ENCODE peak calls at places on chromosomes 13 and 19, in seven cellular contexts. J, U, B, V, Z, Q and N are unnamed samples.

GRCh38 chr19:38003427-38004099 is 96.6 kb downstream of the SIPA1L3 start:
- DNase-seq in J (peak), Z (peak), B (no peak), V (peak), U (peak), Q (peak), N (no peak)

GRCh38 chr19:40055832-40056504 is at the start of gene ZNF780B:
- DNase-seq in U (peak), Z (peak), J (peak), Q (peak), B (peak), V (peak), N (peak)

GRCh38 chr19:996051-996838 is 4.0 kb upstream of the GRIN3B start:
- DNase-seq in U (no peak), B (peak), J (no peak), Z (peak), Q (peak), V (peak), N (peak)

GRCh38 chr19:31537136-31537535 is 187.9 kb upstream of the TSHZ3 start:
- DNase-seq in V (no peak), Z (no peak), U (no peak), J (no peak), Q (no peak), B (no peak), N (no peak)

GRCh38 chr13:77543711-77544110 is 8.2 kb downstream of the SCEL start:
- DNase-seq in Q (no peak), V (no peak), U (no peak), B (no peak), Z (no peak), J (no peak), N (no peak)

GRCh38 chr13:44030615-44031014 is 150.9 kb downstream of the LACC1 start:
- DNase-seq in J (no peak), B (no peak), Z (no peak), U (no peak), Q (no peak), V (no peak), N (no peak)

GRCh38 chr19:35253316-35254286 is 4.8 kb downstream of the LSR start:
- DNase-seq in J (no peak), B (no peak), U (peak), Q (no peak), Z (no peak), V (peak), N (no peak)

GRCh38 chr13:92833071-92833470 is 393.5 kb upstream of the GPC6 start:
- DNase-seq in Q (no peak), Z (peak), U (no peak), J (no peak), V (no peak), B (no peak), N (no peak)

GRCh38 chr13:77028202-77028601 is 1.2 kb upstream of the FBXL3 start:
- DNase-seq in V (no peak), B (no peak), U (no peak), J (no peak), Z (no peak), Q (no peak), N (no peak)

GRCh38 chr13:57843555-57843954 is 212.0 kb downstream of the PCDH17 start:
- DNase-seq in Q (no peak), U (no peak), B (no peak), J (no peak), Z (no peak), V (no peak), N (no peak)

GRCh38 chr13:75621147-75621546 is 15.0 kb upstream of the LMO7 start:
- DNase-seq in J (no peak), U (no peak), Q (no peak), Z (peak), V (no peak), B (no peak), N (no peak)

GRCh38 chr13:113973218-113974164 is at the start of gene C13orf46:
- DNase-seq in J (no peak), V (no peak), U (no peak), Z (no peak), Q (no peak), B (no peak), N (no peak)

GRCh38 chr13:78382481-78382880 is 220.9 kb downstream of the POU4F1 start:
- DNase-seq in B (no peak), Z (no peak), J (no peak), Q (no peak), U (no peak), V (no peak), N (no peak)

GRCh38 chr19:13100031-13100588 is 2.5 kb downstream of the LYL1 start:
- DNase-seq in V (no peak), J (no peak), Q (no peak), U (no peak), B (peak), Z (no peak), N (no peak)

GRCh38 chr13:39370554-39370953 is 232.4 kb downstream of the LHFPL6 start:
- DNase-seq in Q (no peak), U (no peak), V (no peak), J (no peak), Z (peak), B (no peak), N (no peak)

GRCh38 chr19:10344780-10345179 is 5.4 kb upstream of the ICAM3 start:
- DNase-seq in Z (peak), J (no peak), Q (no peak), V (no peak), U (no peak), B (no peak), N (no peak)

GRCh38 chr19:49214701-49215100 is 57.1 kb downstream of the TRPM4 start:
- DNase-seq in Z (no peak), J (no peak), Q (no peak), B (no peak), V (no peak), U (no peak), N (no peak)

GRCh38 chr19:33410915-33411401 is 37.4 kb downstream of the CEBPG start:
- DNase-seq in J (no peak), Q (no peak), B (no peak), U (no peak), Z (no peak), V (no peak), N (no peak)

GRCh38 chr13:72689181-72689696 is 38.2 kb downstream of the MZT1 start:
- DNase-seq in B (no peak), U (no peak), Z (no peak), Q (no peak), V (no peak), J (no peak), N (no peak)

GRCh38 chr19:11324748-11325389 is 14.6 kb downstream of the RAB3D start:
- DNase-seq in Z (no peak), U (no peak), V (no peak), B (no peak), Q (no peak), J (no peak), N (no peak)

GRCh38 chr13:100182894-100183490 is 94.1 kb downstream of the PCCA start:
- DNase-seq in V (no peak), J (no peak), Q (no peak), B (no peak), U (no peak), Z (no peak), N (no peak)

GRCh38 chr19:10291554-10292205 is 1.9 kb downstream of the ICAM5 start:
- DNase-seq in U (no peak), B (no peak), Q (no peak), Z (peak), V (no peak), J (no peak), N (no peak)

GRCh38 chr13:101474419-101474957 is 22.0 kb downstream of the ITGBL1 start:
- DNase-seq in B (no peak), J (peak), Q (peak), Z (peak), V (peak), U (peak), N (no peak)

GRCh38 chr13:80030491-80030890 is 310.4 kb downstream of the SPRY2 start:
- DNase-seq in Q (peak), U (peak), Z (no peak), J (no peak), V (peak), B (no peak), N (no peak)

GRCh38 chr13:35697281-35697680 is 220.8 kb upstream of the MAB21L1 start:
- DNase-seq in U (no peak), J (no peak), Z (no peak), Q (no peak), V (peak), B (no peak), N (no peak)

GRCh38 chr13:20616059-20616797 is 49.3 kb downstream of the IFT88 start:
- DNase-seq in Q (no peak), V (no peak), B (no peak), J (no peak), Z (peak), U (no peak), N (no peak)

GRCh38 chr13:101785858-101786257 is 333.4 kb downstream of the ITGBL1 start:
- DNase-seq in Z (peak), J (no peak), Q (peak), V (peak), B (no peak), U (peak), N (no peak)

GRCh38 chr19:18940791-18941627 is at the start of gene HOMER3:
- DNase-seq in J (peak), B (peak), V (peak), U (peak), Q (peak), Z (peak), N (peak)

GRCh38 chr19:40717325-40717879 is 490 bp downstream of the ITPKC start:
- DNase-seq in V (no peak), Q (no peak), J (peak), Z (no peak), B (no peak), U (no peak), N (no peak)

GRCh38 chr19:23286477-23286876 is 36.3 kb upstream of the ZNF724 start:
- DNase-seq in B (no peak), J (no peak), U (no peak), Z (no peak), V (peak), Q (peak), N (no peak)

GRCh38 chr19:6218497-6219146 is 61.2 kb downstream of the MLLT1 start:
- DNase-seq in J (peak), Z (peak), U (peak), V (peak), B (peak), Q (peak), N (peak)

DNA sequence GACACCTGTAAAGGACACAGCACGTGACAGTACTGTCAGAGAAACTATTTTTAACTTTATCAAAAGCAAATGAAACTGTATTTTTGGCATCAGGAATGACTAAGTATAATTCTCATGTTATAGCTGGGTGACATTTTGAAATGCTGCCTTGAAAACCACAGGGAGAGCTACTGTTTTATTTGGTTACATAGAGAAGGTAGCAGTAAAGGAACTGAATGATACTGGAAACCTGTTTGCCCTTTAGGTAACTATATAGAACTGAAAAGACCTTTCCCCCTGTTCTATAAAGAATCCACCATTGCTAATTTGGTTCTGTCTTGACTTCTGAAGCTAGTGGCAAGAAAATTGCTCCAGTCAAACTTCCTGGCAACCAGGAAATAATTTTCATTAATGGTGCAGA is 39.1 kb downstream of the MIPEP start:
- DNase-seq in U (no peak), B (no peak), J (no peak), Q (no peak), Z (no peak), V (no peak), N (no peak)
- TF ChIP-seq CTCF in U (no peak), B (no peak), J (no peak), Q (no peak), Z (no peak), V (no peak), N (no peak)

DNA sequence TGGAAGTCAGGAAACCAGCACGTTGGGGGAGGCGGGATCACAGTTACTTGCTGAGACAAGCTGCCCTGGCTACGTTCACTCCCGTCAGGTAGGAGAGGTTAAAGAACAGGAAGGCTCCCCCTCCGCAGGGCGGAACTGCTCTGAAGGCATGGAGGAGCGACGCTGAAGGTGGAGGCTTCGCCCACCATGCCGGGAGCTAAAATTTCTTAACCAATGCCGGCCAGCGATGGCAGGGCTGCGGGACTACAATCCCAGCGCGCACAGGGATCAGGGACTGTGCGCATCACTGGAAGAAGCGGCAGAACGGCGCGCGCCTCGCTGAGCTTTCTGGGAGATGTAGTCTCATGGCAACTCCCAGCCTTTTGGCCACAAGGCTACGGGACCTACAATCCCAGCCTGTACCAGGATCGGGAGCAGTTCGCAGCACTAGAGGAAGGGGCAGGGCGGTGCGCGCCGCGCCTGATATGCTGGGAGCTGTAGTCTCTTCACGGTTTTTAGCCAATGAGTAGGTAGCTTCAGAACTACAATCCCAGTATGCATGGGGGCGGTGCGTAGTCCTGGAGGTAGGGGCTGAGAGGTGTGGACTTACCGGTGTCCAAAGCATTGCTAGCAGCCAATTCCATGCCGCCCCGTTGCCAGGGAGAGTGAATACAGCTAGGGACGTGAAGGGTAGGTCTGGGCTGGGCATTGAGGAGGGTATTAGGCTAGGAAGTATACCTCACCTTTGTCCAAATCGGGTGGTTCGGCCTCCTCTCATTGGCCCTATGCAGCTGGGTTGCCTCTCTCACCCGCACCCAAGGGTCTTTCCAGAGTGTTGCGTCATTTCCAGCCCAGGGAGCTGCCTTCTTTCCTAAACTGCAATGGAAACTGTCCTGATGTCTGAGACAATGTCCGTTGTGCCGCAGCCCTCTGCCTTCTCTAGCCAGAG is 12.8 kb upstream of the ZNF682 start:
- DNase-seq in U (peak), V (peak), B (peak), J (peak), Q (peak), Z (peak), N (peak)
- TF ChIP-seq CTCF in U (no peak), V (peak), B (no peak), J (peak), Q (no peak), Z (no peak), N (no peak)

DNA sequence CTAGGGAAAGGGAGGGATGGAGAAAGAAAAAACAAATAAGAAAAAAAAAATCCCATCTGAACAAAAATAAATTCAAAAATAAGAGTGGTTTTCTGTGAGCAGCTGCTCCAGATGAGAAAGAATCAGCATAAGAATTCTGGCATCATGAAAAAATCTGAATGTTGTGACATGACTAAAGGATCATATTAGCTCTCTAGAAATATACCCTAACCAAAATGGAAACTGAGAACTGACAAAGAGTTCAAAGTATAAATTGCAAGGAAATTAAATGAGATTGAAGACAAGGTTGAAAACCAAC is 579.0 kb downstream of the UQCRFS1 start:
- DNase-seq in U (no peak), Z (no peak), V (no peak), J (no peak), Q (no peak), B (no peak), N (no peak)
- TF ChIP-seq CTCF in U (peak), Z (no peak), V (peak), J (no peak), Q (no peak), B (no peak), N (no peak)

GRCh38 chr19:57280165-57280912 is at the start of gene ZNF460:
- DNase-seq in J (peak), Q (peak), V (peak), Z (peak), B (peak), U (peak), N (peak)

GRCh38 chr19:57280913-57281425 is 684 bp downstream of the ZNF460 start:
- DNase-seq in Q (no peak), V (no peak), U (peak), Z (no peak), B (peak), J (no peak), N (no peak)

GRCh38 chr19:57276430-57276829 is 3.9 kb upstream of the ZNF460 start:
- DNase-seq in B (no peak), Q (no peak), J (no peak), V (no peak), U (no peak), Z (no peak), N (no peak)

GRCh38 chr19:57282011-57282636 is 1.8 kb downstream of the ZNF460 start:
- DNase-seq in Q (no peak), B (no peak), U (no peak), J (no peak), Z (no peak), V (no peak), N (no peak)

GRCh38 chr19:57279418-57280164 is 694 bp upstream of the ZNF460 start:
- DNase-seq in U (peak), Z (peak), B (peak), Q (peak), V (peak), J (peak), N (peak)
- TF ChIP-seq CTCF in U (no peak), Z (peak), B (no peak), Q (peak), V (peak), J (no peak), N (peak)

DNA sequence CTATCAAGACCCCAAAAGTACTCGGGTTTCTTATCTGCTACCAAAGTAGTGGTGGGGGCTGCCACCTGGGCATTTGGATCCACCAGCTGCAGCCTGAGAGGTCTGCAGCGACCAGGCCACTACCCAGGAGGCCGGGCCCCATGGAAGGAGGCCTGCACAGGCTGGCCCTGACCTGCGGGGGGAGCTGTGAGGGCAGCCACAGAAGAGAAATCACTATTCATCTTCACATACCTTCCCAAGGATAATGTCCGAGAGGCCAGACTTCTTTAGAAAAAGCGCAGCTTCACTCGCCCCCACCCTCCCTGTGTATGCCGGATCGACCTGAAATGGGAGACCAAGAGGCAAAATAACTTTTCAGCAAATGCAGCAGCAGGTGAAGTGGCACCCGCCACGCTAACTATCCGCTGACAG is 30.1 kb downstream of the EPS15L1 start:
- DNase-seq in Q (peak), J (no peak), Z (no peak), V (peak), B (no peak), U (peak), N (peak)
- TF ChIP-seq CTCF in Q (peak), J (no peak), Z (peak), V (peak), B (no peak), U (peak), N (peak)

DNA sequence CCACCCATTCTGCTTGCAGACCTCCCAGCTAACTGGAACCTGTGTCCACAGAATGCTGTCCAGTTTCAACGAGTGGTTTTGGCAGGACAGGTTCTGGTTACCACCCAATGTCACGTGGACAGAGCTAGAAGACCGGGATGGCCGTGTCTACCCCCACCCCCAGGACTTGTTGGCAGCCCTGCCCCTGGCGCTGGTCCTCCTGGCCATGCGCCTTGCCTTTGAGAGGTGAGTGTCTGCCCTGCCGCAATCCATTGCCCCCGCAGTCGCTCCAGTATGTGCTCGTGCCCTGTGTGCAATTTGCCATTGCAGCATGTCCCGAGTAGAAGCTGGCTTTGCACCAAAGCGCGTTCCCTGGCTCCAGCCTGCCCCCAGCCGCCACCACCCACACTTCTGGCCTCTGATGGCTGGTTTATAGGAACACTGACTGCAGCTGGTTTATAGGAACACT is 41.9 kb downstream of the CERS4 start:
- DNase-seq in Q (no peak), B (no peak), J (peak), V (no peak), U (no peak), Z (peak), N (peak)
- TF ChIP-seq CTCF in Q (no peak), B (no peak), J (peak), V (no peak), U (no peak), Z (no peak), N (no peak)